ENCODE peak calls at places on chromosomes 16 and 17, in ten cellular contexts. U is GM13977; N is stimulated activated CD8-positive, alpha-beta memory T cell treated with anti-CD3 and anti-CD28 coated beads, Interleukin-4, amount 100 ng/mL, for 1 hour; I is EL; Z is GM20000; O is CD8-positive, alpha-beta memory T cell; F is left kidney; K is epithelial cell of esophagus; J is NCI-H524; W is B cell. H is an unnamed sample.

GRCh38 chr17:1577657-1578428 is 15.3 kb upstream of the PITPNA start:
- DNase-seq in Z (peak), F (no peak), W (peak), O (no peak), U (peak), N (no peak), K (no peak), I (no peak), J (no peak), H (no peak)

GRCh38 chr17:77381185-77381700 is 240.5 kb downstream of the SEC14L1 start:
- DNase-seq in W (no peak), O (no peak), N (no peak), I (no peak), U (no peak), F (no peak), K (no peak), J (no peak), Z (no peak), H (no peak)

GRCh38 chr17:33521784-33522183 is 228.7 kb upstream of the ASIC2 start:
- DNase-seq in K (no peak), J (no peak), U (no peak), N (no peak), Z (no peak), I (no peak), F (peak), O (no peak), W (no peak), H (peak)

GRCh38 chr16:79776243-79776884 is 175.8 kb upstream of the MAF start:
- DNase-seq in Z (no peak), N (no peak), F (peak), J (peak), W (no peak), U (no peak), K (peak), I (no peak), O (no peak), H (peak)

GRCh38 chr16:10103096-10103495 is 79.1 kb downstream of the GRIN2A start:
- DNase-seq in U (no peak), J (no peak), Z (no peak), I (peak), F (no peak), O (no peak), W (no peak), N (no peak), K (no peak), H (no peak)

GRCh38 chr17:38751803-38752118 is 780 bp upstream of the PSMB3 start:
- DNase-seq in Z (peak), U (no peak), K (peak), O (peak), I (peak), F (peak), N (peak), W (no peak), J (peak), H (peak)

GRCh38 chr17:29177871-29178749 is 2.1 kb downstream of the MYO18A start:
- DNase-seq in J (no peak), W (peak), I (no peak), K (peak), Z (no peak), F (no peak), O (no peak), N (no peak), U (no peak), H (peak)

GRCh38 chr16:57567691-57568090 is 25.2 kb downstream of the ADGRG5 start:
- DNase-seq in N (no peak), J (no peak), K (no peak), I (no peak), O (no peak), U (no peak), F (no peak), W (no peak), Z (no peak), H (peak)

GRCh38 chr16:84486551-84487235 is 17.8 kb downstream of the MEAK7 start:
- DNase-seq in W (no peak), O (no peak), F (no peak), I (no peak), Z (no peak), U (no peak), K (no peak), N (no peak), J (no peak), H (no peak)

GRCh38 chr17:1267471-1267947 is 2.7 kb upstream of the BHLHA9 start:
- DNase-seq in Z (no peak), U (no peak), I (no peak), F (peak), O (no peak), K (peak), W (no peak), N (no peak), J (no peak), H (no peak)

GRCh38 chr17:40061532-40062038 is 1.2 kb upstream of the THRA start:
- DNase-seq in J (no peak), U (no peak), O (no peak), N (no peak), W (no peak), F (no peak), K (no peak), I (no peak), Z (no peak), H (no peak)

GRCh38 chr16:324451-325334 is 27.8 kb downstream of the AXIN1 start:
- DNase-seq in I (no peak), F (peak), K (peak), O (peak), W (peak), J (no peak), N (peak), U (peak), Z (peak), H (no peak)

GRCh38 chr17:58238147-58238634 is at the start of gene LPO:
- DNase-seq in Z (no peak), J (no peak), W (no peak), F (no peak), K (peak), O (no peak), U (no peak), N (no peak), I (no peak), H (no peak)

GRCh38 chr17:61723914-61724313 is 132.9 kb upstream of the NACA2 start:
- DNase-seq in I (no peak), Z (no peak), K (no peak), N (no peak), O (no peak), U (no peak), J (no peak), F (no peak), W (no peak), H (no peak)

GRCh38 chr16:85211247-85211910 is 99.1 kb upstream of the CIBAR2 start:
- DNase-seq in I (peak), Z (no peak), K (peak), W (no peak), U (no peak), O (no peak), N (no peak), J (no peak), F (no peak), H (peak)

GRCh38 chr17:7235693-7236665 is 1.7 kb upstream of the DVL2 start:
- DNase-seq in I (no peak), F (no peak), N (no peak), J (no peak), O (no peak), U (no peak), Z (no peak), W (no peak), K (peak), H (no peak)

GRCh38 chr17:8300629-8301242 is 5.5 kb upstream of the SLC25A35 start:
- DNase-seq in W (peak), Z (peak), F (peak), J (peak), N (peak), K (peak), O (peak), I (peak), U (peak), H (peak)

GRCh38 chr17:73770849-73771229 is 126.6 kb upstream of the SDK2 start:
- DNase-seq in J (no peak), U (no peak), I (no peak), N (no peak), O (no peak), W (no peak), Z (no peak), K (no peak), F (no peak), H (no peak)

GRCh38 chr17:16988749-16989229 is 16.9 kb upstream of the TNFRSF13B start:
- DNase-seq in F (no peak), U (peak), N (no peak), O (no peak), J (no peak), I (no peak), W (no peak), Z (peak), K (no peak), H (no peak)

GRCh38 chr17:64036198-64036922 is 15.9 kb upstream of the ICAM2 start:
- DNase-seq in U (no peak), O (no peak), F (no peak), W (no peak), I (no peak), K (no peak), J (no peak), Z (no peak), N (no peak), H (no peak)